ENCODE peak calls at places on chromosomes 13 and 19, in six cellular contexts. L is CD8-positive, alpha-beta memory T cell; Z is progenitor cell of endocrine pancreas; G is HS-5; J is sciatic nerve; M is left lung. P is an unnamed sample.

GRCh38 chr19:6723108-6723618 is 2.7 kb upstream of the C3 start:
- DNase-seq in L (no peak), Z (no peak), G (no peak), J (no peak), M (peak), P (no peak)

GRCh38 chr13:26628706-26629105 is 71.2 kb downstream of the WASF3 start:
- DNase-seq in L (no peak), Z (no peak), G (no peak), J (no peak), M (no peak), P (no peak)

GRCh38 chr13:45838171-45838745 is 13.3 kb downstream of the SIAH3 start:
- DNase-seq in L (no peak), Z (no peak), G (no peak), J (no peak), M (no peak), P (no peak)

GRCh38 chr19:13588953-13589833 is 82.9 kb upstream of the CACNA1A start:
- DNase-seq in L (peak), Z (peak), G (peak), J (peak), M (peak), P (peak)

GRCh38 chr13:43664700-43665191 is 122.0 kb downstream of the ENOX1 start:
- DNase-seq in L (no peak), Z (no peak), G (peak), J (no peak), M (no peak), P (no peak)

GRCh38 chr13:30870049-30870884 is 35.8 kb upstream of the MEDAG start:
- DNase-seq in L (no peak), Z (no peak), G (peak), J (peak), M (no peak), P (no peak)

GRCh38 chr13:25922373-25922772 is 129.4 kb downstream of the SHISA2 start:
- DNase-seq in L (no peak), Z (no peak), G (no peak), J (no peak), M (no peak), P (no peak)

GRCh38 chr13:67136157-67136556 is 94.0 kb downstream of the PCDH9 start:
- DNase-seq in L (no peak), Z (no peak), G (no peak), J (no peak), M (no peak), P (no peak)

GRCh38 chr19:54017266-54017665 is 25.8 kb downstream of the CACNG6 start:
- DNase-seq in L (no peak), Z (no peak), G (no peak), J (no peak), M (no peak), P (no peak)

GRCh38 chr13:58087566-58087965 is 456.0 kb downstream of the PCDH17 start:
- DNase-seq in L (no peak), Z (no peak), G (no peak), J (no peak), M (no peak), P (no peak)

GRCh38 chr19:49718511-49718910 is 27.6 kb downstream of the CPT1C start:
- DNase-seq in L (no peak), Z (no peak), G (no peak), J (no peak), M (no peak), P (no peak)

GRCh38 chr19:19447536-19448237 is 42.2 kb downstream of the GATAD2A start:
- DNase-seq in L (peak), Z (no peak), G (no peak), J (no peak), M (no peak), P (peak)

GRCh38 chr19:28313633-28314032 is 899.3 kb downstream of the UQCRFS1 start:
- DNase-seq in L (no peak), Z (no peak), G (no peak), J (no peak), M (no peak), P (no peak)

GRCh38 chr19:44908836-44909201 is 3.2 kb downstream of the APOE start:
- DNase-seq in L (no peak), Z (no peak), G (no peak), J (no peak), M (no peak), P (no peak)

GRCh38 chr19:30391554-30392551 is 19.7 kb downstream of the ZNF536 start:
- DNase-seq in L (no peak), Z (no peak), G (no peak), J (no peak), M (no peak), P (no peak)

GRCh38 chr13:100314132-100314910 is 225.4 kb downstream of the PCCA start:
- DNase-seq in L (no peak), Z (no peak), G (no peak), J (no peak), M (no peak), P (no peak)

P was measured in T-helper 9 cell.